ENCODE peak calls at places on chromosome 18, in seven cellular contexts. T is stimulated activated CD8-positive, alpha-beta memory T cell treated with anti-CD3 and anti-CD28 coated beads, Interleukin-4, amount 100 ng/mL, for 4 hours; D is HT1080; A is stimulated activated CD4-positive, alpha-beta T cell treated with anti-CD3 and anti-CD28 coated beads, Interleukin-1b, Interleukin-23, amount 100 ng/mL, for 24 hours; J is neural crest cell; X is iris pigment epithelial cell; S is NCI-H1930. R is an unnamed sample.

GRCh38 chr18:1270081-1270480 is 365.4 kb downstream of the ADCYAP1 start:
- DNase-seq in J (no peak), X (no peak), D (no peak), A (no peak), T (no peak), S (no peak), R (no peak)

GRCh38 chr18:57698571-57699276 is 77.1 kb upstream of the NARS1 start:
- DNase-seq in T (no peak), D (no peak), X (peak; percentile 78), A (no peak), S (no peak), J (no peak), R (no peak)

GRCh38 chr18:70288851-70289328 is at the start of gene SOCS6:
- DNase-seq in S (peak; percentile 13), T (no peak), A (no peak), D (peak; percentile 54), X (peak; percentile 66), J (peak; percentile 59), R (peak; percentile 76)

GRCh38 chr18:31490838-31491237 is 7.1 kb upstream of the DSG2 start:
- DNase-seq in S (no peak), D (no peak), J (no peak), T (no peak), X (no peak), A (no peak), R (no peak)

GRCh38 chr18:48441405-48441881 is 32.3 kb upstream of the ZBTB7C start:
- DNase-seq in A (no peak), T (no peak), J (no peak), D (no peak), S (no peak), X (no peak), R (no peak)

GRCh38 chr18:76463872-76464271 is 31.2 kb downstream of the ZNF516 start:
- DNase-seq in D (no peak), S (no peak), A (no peak), J (no peak), T (no peak), X (no peak), R (no peak)

GRCh38 chr18:24704921-24705620 is 244.6 kb downstream of the HRH4 start:
- DNase-seq in A (no peak), S (no peak), X (no peak), D (no peak), T (no peak), J (no peak), R (no peak)

GRCh38 chr18:3973191-3973590 is 481.9 kb downstream of the DLGAP1 start:
- DNase-seq in D (no peak), J (no peak), X (no peak), T (no peak), S (no peak), A (no peak), R (no peak)

GRCh38 chr18:9734189-9734588 is 26.1 kb downstream of the RAB31 start:
- DNase-seq in D (no peak), J (no peak), S (no peak), A (no peak), X (no peak), T (no peak), R (no peak)

GRCh38 chr18:7977897-7978296 is 410.8 kb downstream of the PTPRM start:
- DNase-seq in T (no peak), J (no peak), S (no peak), D (no peak), X (no peak), A (no peak), R (no peak)

GRCh38 chr18:73707035-73707434 is 440.6 kb downstream of the FBXO15 start:
- DNase-seq in S (no peak), A (no peak), J (no peak), D (no peak), T (no peak), X (peak; percentile 72), R (no peak)

GRCh38 chr18:28735731-28736130 is 558.8 kb upstream of the CDH2 start:
- DNase-seq in S (no peak), D (peak; percentile 73), X (peak; percentile 86), A (no peak), T (no peak), J (no peak), R (peak; percentile 62)

GRCh38 chr18:42228581-42228980 is 273.5 kb downstream of the PIK3C3 start:
- DNase-seq in A (no peak), S (no peak), J (no peak), T (no peak), X (no peak), D (no peak), R (no peak)

GRCh38 chr18:22936515-22936914 is 3.4 kb downstream of the RBBP8 start:
- DNase-seq in J (no peak), A (no peak), D (no peak), S (no peak), X (no peak), T (no peak), R (no peak)

GRCh38 chr18:8765692-8766463 is 60.5 kb downstream of the MTCL1 start:
- DNase-seq in T (no peak), J (no peak), S (no peak), X (peak; percentile 36), A (no peak), D (no peak), R (no peak)

GRCh38 chr18:76482971-76483691 is 11.9 kb downstream of the ZNF516 start:
- DNase-seq in A (no peak), T (no peak), D (no peak), X (no peak), J (no peak), S (no peak), R (no peak)

GRCh38 chr18:23131693-23132319 is 3.5 kb upstream of the CABLES1 start:
- DNase-seq in T (peak; percentile 18), D (peak; percentile 72), J (peak; percentile 75), A (no peak), X (peak; percentile 83), S (peak; percentile 33), R (peak; percentile 80)

GRCh38 chr18:10419420-10420103 is 34.9 kb upstream of the APCDD1 start:
- DNase-seq in D (no peak), X (peak; percentile 35), T (no peak), S (no peak), A (no peak), J (no peak), R (no peak)

GRCh38 chr18:21896732-21897336 is 156.2 kb downstream of the MIB1 start:
- DNase-seq in X (no peak), A (no peak), J (no peak), D (no peak), T (no peak), S (no peak), R (no peak)

GRCh38 chr18:77141401-77142118 is 9.0 kb upstream of the MBP start:
- DNase-seq in X (no peak), J (no peak), S (no peak), A (no peak), T (no peak), D (no peak), R (no peak)

GRCh38 chr18:37430346-37431076 is 135.1 kb downstream of the CELF4 start:
- DNase-seq in A (no peak), X (no peak), S (no peak), J (no peak), T (no peak), D (no peak), R (no peak)

GRCh38 chr18:49619792-49620191 is 57.9 kb downstream of the LIPG start:
- DNase-seq in A (no peak), J (no peak), D (no peak), X (no peak), T (no peak), S (no peak), R (peak; percentile 53)

GRCh38 chr18:46071894-46072867 is at the start of gene PSTPIP2:
- DNase-seq in T (peak; percentile 40), J (peak; percentile 62), S (no peak), A (peak; percentile 53), D (peak; percentile 25), X (peak; percentile 71), R (peak; percentile 74)

GRCh38 chr18:712401-713134 is at the start of gene ENOSF1:
- DNase-seq in D (peak; percentile 45), J (peak; percentile 88), T (peak; percentile 68), S (peak; percentile 50), X (peak; percentile 84), A (peak; percentile 78), R (peak; percentile 84)

GRCh38 chr18:54209471-54210180 is 14.8 kb downstream of the MBD2 start:
- DNase-seq in A (no peak), X (peak; percentile 23), T (no peak), D (peak; percentile 36), S (no peak), J (no peak), R (peak; percentile 57)

GRCh38 chr18:60469396-60469795 is 96.8 kb upstream of the MC4R start:
- DNase-seq in A (no peak), X (no peak), J (no peak), T (no peak), S (no peak), D (no peak), R (no peak)

GRCh38 chr18:58315739-58316215 is 271.8 kb downstream of the NEDD4L start:
- DNase-seq in A (no peak), X (no peak), T (no peak), S (no peak), D (peak; percentile 98), J (no peak), R (peak; percentile 17)

GRCh38 chr18:12726774-12727550 is 24.1 kb downstream of the PSMG2 start:
- DNase-seq in X (peak; percentile 73), A (peak; percentile 30), T (no peak), D (peak; percentile 64), J (peak; percentile 88), S (no peak), R (peak; percentile 80)

GRCh38 chr18:57953883-57954282 is 90.1 kb upstream of the NEDD4L start:
- DNase-seq in D (no peak), A (no peak), X (no peak), S (no peak), T (no peak), J (no peak), R (no peak)

GRCh38 chr18:12336251-12336650 is 28.2 kb downstream of the TUBB6 start:
- DNase-seq in D (no peak), T (no peak), X (no peak), S (no peak), J (no peak), A (no peak), R (no peak)

GRCh38 chr18:36811430-36811829 is 17.4 kb downstream of the TPGS2 start:
- DNase-seq in T (no peak), J (no peak), S (no peak), D (no peak), A (no peak), X (peak; percentile 9), R (no peak)

GRCh38 chr18:46843372-46843771 is 73.9 kb downstream of the PIAS2 start:
- DNase-seq in D (no peak), X (no peak), S (no peak), T (no peak), J (no peak), A (no peak), R (no peak)

GRCh38 chr18:3279201-3280185 is 17.6 kb downstream of the MYL12B start:
- DNase-seq in X (no peak), S (no peak), J (no peak), T (no peak), D (no peak), A (no peak), R (no peak)

GRCh38 chr18:63142502-63143045 is 177.0 kb downstream of the BCL2 start:
- DNase-seq in D (no peak), X (no peak), T (no peak), S (no peak), A (no peak), J (no peak), R (no peak)

GRCh38 chr18:35776481-35776880 is 194.9 kb downstream of the GALNT1 start:
- DNase-seq in S (no peak), T (no peak), X (no peak), A (no peak), D (no peak), J (no peak), R (no peak)

R was measured in ELR.